ENCODE peak calls at places on chromosomes 11 and 22, in nine cellular contexts. M, N, D, I, P, U, H, R and T are unnamed samples.

GRCh38 chr11:64453466-64453865 is 94.5 kb downstream of the RPS6KA4 start:
- DNase-seq in R (no peak), M (no peak), P (no peak), N (no peak), I (no peak), U (no peak), D (no peak), H (peak), T (no peak)

GRCh38 chr11:46918087-46918751 is at the start of gene LRP4:
- DNase-seq in P (peak), D (no peak), N (no peak), I (no peak), U (peak), M (no peak), R (peak), H (peak), T (peak)

GRCh38 chr11:20336056-20336455 is 27.5 kb upstream of the HTATIP2 start:
- DNase-seq in N (no peak), D (no peak), P (no peak), I (no peak), H (no peak), R (no peak), M (no peak), U (no peak), T (no peak)

GRCh38 chr11:128208329-128209220 is 378.8 kb downstream of the ETS1 start:
- DNase-seq in M (peak), N (no peak), R (peak), P (peak), U (no peak), D (no peak), I (peak), H (no peak), T (peak)

GRCh38 chr11:38208951-38209350 is 1610.9 kb upstream of the RAG2 start:
- DNase-seq in I (no peak), D (no peak), U (no peak), M (no peak), P (no peak), N (no peak), H (no peak), R (no peak), T (no peak)

GRCh38 chr22:41480397-41480735 is 11.4 kb downstream of the ACO2 start:
- DNase-seq in P (no peak), N (no peak), R (no peak), D (no peak), I (peak), H (peak), M (peak), U (no peak), T (peak)

GRCh38 chr22:26553056-26553752 is 36.7 kb downstream of the TPST2 start:
- DNase-seq in H (no peak), D (no peak), M (peak), P (peak), R (no peak), U (no peak), I (peak), N (no peak), T (peak)

GRCh38 chr11:82960000-82960778 is 58.7 kb downstream of the DDIAS start:
- DNase-seq in R (no peak), P (no peak), D (no peak), U (no peak), M (no peak), N (no peak), H (no peak), I (no peak), T (no peak)

GRCh38 chr11:17397311-17398002 is 9.0 kb upstream of the KCNJ11 start:
- DNase-seq in N (no peak), D (no peak), M (no peak), H (no peak), I (no peak), P (no peak), U (no peak), R (no peak), T (no peak)

GRCh38 chr11:5663511-5663910 is 21.4 kb downstream of the TRIM5 start:
- DNase-seq in H (no peak), I (no peak), P (no peak), D (no peak), N (no peak), U (no peak), R (no peak), M (no peak), T (no peak)

GRCh38 chr11:91688672-91689071 is 535.9 kb upstream of the FAT3 start:
- DNase-seq in M (no peak), N (no peak), I (no peak), P (no peak), R (no peak), U (no peak), H (no peak), D (no peak), T (no peak)

GRCh38 chr22:35155403-35156025 is 89.6 kb downstream of the ISX start:
- DNase-seq in M (no peak), P (no peak), R (no peak), N (no peak), H (no peak), D (no peak), I (no peak), U (no peak), T (no peak)

GRCh38 chr11:3642071-3642951 is 519 bp upstream of the ART5 start:
- DNase-seq in R (peak), D (peak), U (peak), N (peak), H (no peak), P (peak), I (peak), M (peak), T (peak)

GRCh38 chr11:121132211-121132976 is 31.4 kb downstream of the TECTA start:
- DNase-seq in P (no peak), R (no peak), D (no peak), U (no peak), I (no peak), N (no peak), H (no peak), M (no peak), T (no peak)

GRCh38 chr11:129598378-129598777 is 217.3 kb upstream of the TMEM45B start:
- DNase-seq in H (no peak), U (no peak), M (no peak), R (no peak), I (no peak), D (no peak), N (no peak), P (no peak), T (no peak)

GRCh38 chr11:64230985-64231365 is 627 bp downstream of the DNAJC4 start:
- DNase-seq in I (no peak), U (no peak), P (no peak), M (no peak), R (no peak), D (no peak), H (no peak), N (no peak), T (no peak)

GRCh38 chr11:58600510-58600909 is 21.6 kb downstream of the ZFP91 start:
- DNase-seq in R (no peak), I (no peak), N (no peak), U (no peak), P (no peak), D (no peak), H (no peak), M (no peak), T (no peak)

GRCh38 chr11:130737866-130738431 is 178.3 kb downstream of the SNX19 start:
- DNase-seq in N (no peak), R (peak), H (no peak), P (peak), I (no peak), D (no peak), M (peak), U (no peak), T (peak)

GRCh38 chr22:36386351-36386899 is 1.3 kb downstream of the MYH9 start:
- DNase-seq in R (no peak), I (no peak), N (no peak), U (no peak), H (peak), D (no peak), P (no peak), M (peak), T (peak)

GRCh38 chr11:57458410-57459111 is 1.8 kb upstream of the RTN4RL2 start:
- DNase-seq in M (peak), U (peak), I (peak), R (peak), H (peak), P (peak), D (no peak), N (no peak), T (peak)

GRCh38 chr11:118689503-118689851 is 10.0 kb upstream of the TREH start:
- DNase-seq in U (no peak), H (no peak), M (no peak), I (no peak), P (no peak), D (no peak), R (no peak), N (no peak), T (no peak)

GRCh38 chr11:20070459-20070858 is 89.8 kb downstream of the DBX1 start:
- DNase-seq in D (no peak), I (no peak), N (no peak), H (no peak), R (no peak), P (no peak), U (no peak), M (no peak), T (no peak)

GRCh38 chr11:130042093-130042591 is 27.6 kb upstream of the APLP2 start:
- DNase-seq in I (peak), R (no peak), N (no peak), P (no peak), M (peak), H (no peak), U (no peak), D (no peak), T (peak)

GRCh38 chr11:76654310-76654851 is 16.2 kb downstream of the LRRC32 start:
- DNase-seq in P (no peak), N (no peak), H (peak), D (no peak), R (peak), U (no peak), M (peak), I (no peak), T (no peak)

GRCh38 chr11:133134561-133135173 is 397.6 kb downstream of the OPCML start:
- DNase-seq in M (no peak), U (peak), H (peak), D (peak), N (no peak), R (peak), I (peak), P (peak), T (peak)

GRCh38 chr11:130178441-130178971 is 18.9 kb downstream of the ST14 start:
- DNase-seq in I (peak), M (no peak), P (no peak), U (no peak), D (no peak), R (no peak), N (no peak), H (peak), T (no peak)

GRCh38 chr11:75338516-75339218 is 12.8 kb downstream of the ARRB1 start:
- DNase-seq in U (no peak), D (no peak), M (peak), R (no peak), N (no peak), I (no peak), P (no peak), H (no peak), T (no peak)

GRCh38 chr22:49717322-49717919 is 110.3 kb downstream of the BRD1 start:
- DNase-seq in U (no peak), P (no peak), R (no peak), N (no peak), H (no peak), M (no peak), I (no peak), D (no peak), T (no peak)

GRCh38 chr11:1338201-1339065 is 29.0 kb upstream of the TOLLIP start:
- DNase-seq in U (no peak), H (no peak), R (no peak), N (no peak), P (no peak), D (no peak), I (no peak), M (no peak), T (no peak)

GRCh38 chr11:62552465-62552782 is 5.8 kb upstream of the AHNAK start:
- DNase-seq in I (no peak), P (no peak), H (no peak), R (peak), U (no peak), N (no peak), D (no peak), M (peak), T (no peak)

GRCh38 chr11:69013009-69013951 is at the start of gene MRGPRF:
- DNase-seq in P (peak), I (no peak), D (no peak), H (peak), U (no peak), N (peak), M (peak), R (peak), T (peak)

GRCh38 chr11:130677486-130678153 is 229.2 kb downstream of the ADAMTS15 start:
- DNase-seq in R (peak), U (no peak), I (peak), M (peak), H (no peak), D (no peak), N (no peak), P (no peak), T (peak)

GRCh38 chr11:72235351-72236057 is 8.5 kb downstream of the PHOX2A start:
- DNase-seq in R (no peak), H (peak), I (no peak), P (no peak), U (no peak), N (no peak), M (no peak), D (no peak), T (no peak)

GRCh38 chr11:10325398-10326079 is 20.7 kb downstream of the ADM start:
- DNase-seq in I (peak), N (no peak), D (no peak), M (peak), R (no peak), P (no peak), U (no peak), H (no peak), T (peak)

GRCh38 chr11:24574461-24574860 is 77.6 kb downstream of the LUZP2 start:
- DNase-seq in N (no peak), M (peak), R (no peak), D (no peak), P (no peak), U (no peak), H (no peak), I (no peak), T (peak)

GRCh38 chr22:41203118-41203517 is 2.0 kb upstream of the L3MBTL2 start:
- DNase-seq in I (no peak), H (no peak), U (no peak), N (no peak), R (no peak), P (no peak), D (no peak), M (no peak), T (no peak)

GRCh38 chr11:72138821-72139390 is 3.4 kb downstream of the FOLR3 start:
- DNase-seq in N (no peak), H (no peak), R (no peak), P (no peak), U (no peak), D (no peak), I (no peak), M (no peak), T (no peak)

GRCh38 chr11:44726278-44727113 is at the start of gene TSPAN18:
- DNase-seq in N (no peak), R (peak), H (no peak), P (no peak), U (no peak), M (no peak), I (no peak), D (no peak), T (peak)